ENCODE peak calls at places on chromosomes 6 and 20, in four cellular contexts. K, G, T and I are unnamed samples.

GRCh38 chr6:138815797-138816528 is 20.1 kb downstream of the ECT2L start:
- DNase-seq in K (peak; percentile 56), G (no peak), T (peak; percentile 83), I (no peak)

GRCh38 chr6:9405825-9406224 is 970.5 kb upstream of the SLC35B3 start:
- DNase-seq in K (peak; percentile 49), G (no peak), T (no peak), I (no peak)

GRCh38 chr6:139308284-139308916 is 16.6 kb upstream of the TXLNB start:
- DNase-seq in K (peak; percentile 46), G (no peak), T (peak; percentile 15), I (no peak)

GRCh38 chr6:112502348-112503130 is 155.4 kb downstream of the RFPL4B start:
- DNase-seq in K (peak; percentile 39), G (no peak), T (peak; percentile 29), I (no peak)

GRCh38 chr6:69059413-69059812 is 424.3 kb downstream of the ADGRB3 start:
- DNase-seq in K (no peak), G (no peak), T (no peak), I (no peak)

GRCh38 chr6:117615981-117616961 is 14.0 kb upstream of the GOPC start:
- DNase-seq in K (peak; percentile 95), G (no peak), T (no peak), I (no peak)

GRCh38 chr20:49385471-49385870 is 97.0 kb downstream of the KCNB1 start:
- DNase-seq in K (peak; percentile 3), G (no peak), T (peak; percentile 43), I (no peak)

GRCh38 chr6:112337209-112337638 is 9.9 kb upstream of the RFPL4B start:
- DNase-seq in K (peak; percentile 79), G (no peak), T (peak; percentile 89), I (no peak)

GRCh38 chr6:154572592-154572991 is 62.1 kb upstream of the CNKSR3 start:
- DNase-seq in K (no peak), G (no peak), T (peak; percentile 6), I (no peak)

GRCh38 chr20:63740501-63741353 is 1.2 kb downstream of the SLC2A4RG start:
- DNase-seq in K (peak; percentile 72), G (peak; percentile 96), T (peak; percentile 91), I (peak; percentile 94)

GRCh38 chr20:9977629-9978028 is 57.2 kb upstream of the ANKEF1 start:
- DNase-seq in K (no peak), G (no peak), T (no peak), I (no peak)

GRCh38 chr6:29702519-29703103 is 20.6 kb upstream of the HLA-F start:
- DNase-seq in K (no peak), G (peak; percentile 91), T (peak; percentile 23), I (no peak)

GRCh38 chr20:5470458-5470857 is 153.7 kb upstream of the PROKR2 start:
- DNase-seq in K (no peak), G (no peak), T (no peak), I (no peak)

GRCh38 chr6:31582230-31582601 is at the start of gene LTB:
- DNase-seq in K (no peak), G (no peak), T (no peak), I (no peak)

GRCh38 chr20:46787986-46788762 is 78.7 kb downstream of the SLC2A10 start:
- DNase-seq in K (no peak), G (no peak), T (no peak), I (peak; percentile 38)

GRCh38 chr20:61042501-61043385 is 209.3 kb upstream of the CDH4 start:
- DNase-seq in K (no peak), G (no peak), T (no peak), I (no peak)

GRCh38 chr6:75084872-75085381 is 120.9 kb downstream of the COL12A1 start:
- DNase-seq in K (no peak), G (peak; percentile 46), T (no peak), I (peak; percentile 90)

GRCh38 chr6:110398778-110399177 is 16.6 kb downstream of the DDO start:
- DNase-seq in K (no peak), G (no peak), T (peak; percentile 21), I (no peak)

GRCh38 chr6:39218868-39219567 is 10.3 kb downstream of the KCNK5 start:
- DNase-seq in K (no peak), G (peak; percentile 21), T (no peak), I (no peak)
- TF ChIP-seq CTCF in K (no peak), G (no peak), T (no peak), I (no peak)

GRCh38 chr6:5399391-5399790 is 138.1 kb downstream of the FARS2 start:
- DNase-seq in K (no peak), G (no peak), T (no peak), I (no peak)

GRCh38 chr6:5398530-5398929 is 137.2 kb downstream of the FARS2 start:
- DNase-seq in K (peak; percentile 39), G (no peak), T (peak; percentile 74), I (no peak)

GRCh38 chr6:5394280-5394679 is 133.0 kb downstream of the FARS2 start:
- DNase-seq in K (no peak), G (no peak), T (no peak), I (no peak)

GRCh38 chr6:5390177-5390576 is 128.9 kb downstream of the FARS2 start:
- DNase-seq in K (no peak), G (no peak), T (no peak), I (no peak)

GRCh38 chr6:5395719-5396118 is 134.4 kb downstream of the FARS2 start:
- DNase-seq in K (no peak), G (no peak), T (no peak), I (no peak)
- TF ChIP-seq CTCF in K (peak; percentile 6), G (no peak), T (peak; percentile 3), I (peak; percentile 69)

GRCh38 chr6:106614592-106615301 is 14.6 kb downstream of the RTN4IP1 start:
- DNase-seq in K (no peak), G (no peak), T (no peak), I (no peak)
- TF ChIP-seq CTCF in K (no peak), G (no peak), T (no peak), I (no peak)

DNA sequence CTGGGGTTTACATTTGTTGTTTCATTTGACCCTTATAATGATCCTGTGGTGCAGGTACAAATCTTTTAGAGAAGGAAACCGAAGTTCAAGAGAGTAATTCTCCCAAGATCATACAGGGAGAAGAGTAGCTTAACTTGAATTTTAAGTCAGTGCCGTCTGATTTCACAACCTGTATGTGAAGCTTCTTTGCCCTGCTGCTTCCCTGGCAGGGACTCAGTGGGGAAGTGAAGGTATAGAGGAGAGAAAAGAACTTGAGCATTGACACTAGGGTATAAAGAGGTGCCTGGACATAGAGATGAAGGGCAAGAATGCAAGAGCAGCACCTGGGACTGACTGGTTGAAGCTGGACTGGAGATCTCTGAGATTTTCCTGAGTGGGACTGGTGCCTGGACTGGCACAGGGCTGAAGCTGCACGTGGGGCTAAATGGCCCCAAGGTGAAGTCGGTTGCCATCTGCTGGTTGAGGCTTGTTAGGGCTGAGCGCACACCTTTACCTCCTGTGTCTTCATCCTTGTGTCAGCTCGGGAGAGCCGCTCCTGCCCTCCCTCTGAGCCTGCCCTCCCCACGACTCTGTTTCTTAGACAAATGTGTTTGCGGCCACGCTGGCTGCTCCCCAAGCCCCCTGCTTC is 41.8 kb downstream of the FARS2 start:
- DNase-seq in K (no peak), G (peak; percentile 68), T (peak; percentile 42), I (no peak)
- TF ChIP-seq CTCF in K (no peak), G (peak; percentile 61), T (peak; percentile 50), I (peak; percentile 62)